ENCODE peak calls at places on chromosomes 16 and 17, in eight cellular contexts. One of them, this sample, is unnamed.

GRCh38 chr16:913817-914440 is 56.9 kb downstream of the LMF1 start:
- DNase-seq in body of pancreas: no peak
- DNase-seq in HFF-Myc: no peak
- DNase-seq in HCT116: no peak
- DNase-seq in fibroblast of mammary gland: no peak
- DNase-seq in astrocyte: no peak
- DNase-seq in kidney: no peak
- DNase-seq in upper lobe of right lung: no peak
- DNase-seq in this sample: no peak

GRCh38 chr17:42179911-42180410 is 981 bp downstream of the KCNH4 start:
- DNase-seq in HCT116: no peak
- DNase-seq in upper lobe of right lung: no peak
- DNase-seq in HFF-Myc: no peak
- DNase-seq in astrocyte: no peak
- DNase-seq in body of pancreas: peak
- DNase-seq in kidney: no peak
- DNase-seq in fibroblast of mammary gland: peak
- DNase-seq in this sample: no peak

GRCh38 chr17:47264171-47264570 is 10.5 kb downstream of the ITGB3 start:
- DNase-seq in kidney: no peak
- DNase-seq in astrocyte: no peak
- DNase-seq in body of pancreas: no peak
- DNase-seq in upper lobe of right lung: no peak
- DNase-seq in fibroblast of mammary gland: no peak
- DNase-seq in HFF-Myc: no peak
- DNase-seq in HCT116: no peak
- DNase-seq in this sample: no peak

GRCh38 chr16:28596840-28597691 is at the start of gene SULT1A2:
- DNase-seq in HFF-Myc: no peak
- DNase-seq in body of pancreas: peak
- DNase-seq in upper lobe of right lung: peak
- DNase-seq in astrocyte: peak
- DNase-seq in fibroblast of mammary gland: no peak
- DNase-seq in kidney: peak
- DNase-seq in HCT116: peak
- DNase-seq in this sample: no peak

GRCh38 chr16:56354746-56355145 is 70.6 kb downstream of the AMFR start:
- DNase-seq in HCT116: no peak
- DNase-seq in astrocyte: no peak
- DNase-seq in body of pancreas: no peak
- DNase-seq in upper lobe of right lung: no peak
- DNase-seq in HFF-Myc: no peak
- DNase-seq in kidney: peak
- DNase-seq in fibroblast of mammary gland: no peak
- DNase-seq in this sample: no peak

GRCh38 chr16:81445143-81445922 is 725 bp downstream of the CMIP start:
- DNase-seq in kidney: peak
- DNase-seq in body of pancreas: peak
- DNase-seq in HFF-Myc: no peak
- DNase-seq in astrocyte: peak
- DNase-seq in HCT116: no peak
- DNase-seq in upper lobe of right lung: peak
- DNase-seq in fibroblast of mammary gland: no peak
- DNase-seq in this sample: no peak

GRCh38 chr17:43702636-43703035 is 40.9 kb upstream of the MEOX1 start:
- DNase-seq in kidney: no peak
- DNase-seq in HCT116: no peak
- DNase-seq in upper lobe of right lung: no peak
- DNase-seq in fibroblast of mammary gland: peak
- DNase-seq in astrocyte: no peak
- DNase-seq in body of pancreas: no peak
- DNase-seq in HFF-Myc: no peak
- DNase-seq in this sample: no peak

GRCh38 chr17:36652716-36653115 is 51.3 kb downstream of the MRM1 start:
- DNase-seq in body of pancreas: no peak
- DNase-seq in HCT116: no peak
- DNase-seq in upper lobe of right lung: no peak
- DNase-seq in fibroblast of mammary gland: peak
- DNase-seq in astrocyte: no peak
- DNase-seq in kidney: no peak
- DNase-seq in HFF-Myc: no peak
- DNase-seq in this sample: no peak

GRCh38 chr17:52298881-52299280 is 140.4 kb upstream of the CA10 start:
- DNase-seq in HFF-Myc: no peak
- DNase-seq in upper lobe of right lung: no peak
- DNase-seq in HCT116: no peak
- DNase-seq in astrocyte: no peak
- DNase-seq in fibroblast of mammary gland: no peak
- DNase-seq in body of pancreas: no peak
- DNase-seq in kidney: no peak
- DNase-seq in this sample: no peak

DNA sequence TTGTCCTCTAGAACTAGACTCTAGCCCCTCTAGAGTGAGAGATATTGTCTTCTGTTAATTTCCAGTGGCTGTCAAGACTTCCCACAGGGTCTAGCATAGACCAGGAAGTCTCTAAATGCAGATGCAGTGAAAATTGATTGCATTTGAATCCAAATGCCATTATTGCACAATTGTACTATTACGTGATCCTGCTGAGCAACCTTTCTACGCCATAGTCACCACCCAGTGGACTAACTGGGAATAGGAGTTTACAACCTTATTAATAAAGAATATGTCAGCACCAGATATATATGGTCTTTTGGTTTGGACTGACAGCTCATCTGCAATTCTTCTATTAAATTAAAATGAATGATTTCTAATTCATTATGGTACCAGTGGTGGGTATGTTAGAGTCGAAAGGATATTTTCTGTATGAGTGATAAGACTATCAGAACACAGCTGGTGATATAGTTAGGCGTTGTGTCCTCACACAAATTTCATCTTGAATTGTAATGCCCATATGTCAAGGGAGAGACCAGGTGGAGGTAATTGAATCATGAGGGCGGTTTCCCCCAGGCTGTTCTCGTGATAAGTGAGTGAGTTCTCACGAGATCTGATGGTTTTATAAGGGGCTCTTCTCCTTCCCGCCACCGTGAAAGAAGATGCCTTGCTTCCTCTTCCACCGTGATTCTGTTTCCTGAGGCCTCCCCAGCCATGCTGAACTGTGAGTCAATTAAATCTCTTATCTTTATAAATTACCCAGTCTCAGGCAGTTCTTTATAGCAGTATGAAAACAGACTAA is 138.9 kb upstream of the CA10 start:
- DNase-seq in upper lobe of right lung: no peak
- DNase-seq in HCT116: no peak
- DNase-seq in astrocyte: no peak
- DNase-seq in kidney: no peak
- DNase-seq in body of pancreas: no peak
- DNase-seq in fibroblast of mammary gland: peak
- DNase-seq in HFF-Myc: no peak
- DNase-seq in this sample: no peak
- H3K4me3 ChIP-seq in upper lobe of right lung: no peak
- H3K4me3 ChIP-seq in HCT116: no peak
- H3K4me3 ChIP-seq in astrocyte: no peak
- H3K4me3 ChIP-seq in kidney: no peak
- H3K4me3 ChIP-seq in body of pancreas: no peak
- H3K4me3 ChIP-seq in fibroblast of mammary gland: no peak
- H3K4me3 ChIP-seq in HFF-Myc: no peak
- H3K4me3 ChIP-seq in this sample: no peak

GRCh38 chr17:76733618-76733957 is 3.5 kb downstream of the SRSF2 start:
- DNase-seq in kidney: no peak
- DNase-seq in upper lobe of right lung: no peak
- DNase-seq in fibroblast of mammary gland: no peak
- DNase-seq in HFF-Myc: no peak
- DNase-seq in body of pancreas: no peak
- DNase-seq in HCT116: no peak
- DNase-seq in astrocyte: no peak
- DNase-seq in this sample: no peak

GRCh38 chr17:76735586-76736348 is 1.4 kb downstream of the SRSF2 start:
- DNase-seq in fibroblast of mammary gland: no peak
- DNase-seq in HFF-Myc: no peak
- DNase-seq in astrocyte: no peak
- DNase-seq in upper lobe of right lung: no peak
- DNase-seq in body of pancreas: no peak
- DNase-seq in kidney: no peak
- DNase-seq in HCT116: no peak
- DNase-seq in this sample: no peak

GRCh38 chr17:76735006-76735405 is 2.1 kb downstream of the SRSF2 start:
- DNase-seq in upper lobe of right lung: no peak
- DNase-seq in HCT116: no peak
- DNase-seq in fibroblast of mammary gland: peak
- DNase-seq in HFF-Myc: no peak
- DNase-seq in astrocyte: no peak
- DNase-seq in body of pancreas: no peak
- DNase-seq in kidney: no peak
- DNase-seq in this sample: no peak

GRCh38 chr17:76732734-76733617 is 4.2 kb downstream of the SRSF2 start:
- DNase-seq in HFF-Myc: no peak
- DNase-seq in upper lobe of right lung: no peak
- DNase-seq in astrocyte: no peak
- DNase-seq in fibroblast of mammary gland: peak
- DNase-seq in body of pancreas: no peak
- DNase-seq in kidney: no peak
- DNase-seq in HCT116: no peak
- DNase-seq in this sample: no peak

DNA sequence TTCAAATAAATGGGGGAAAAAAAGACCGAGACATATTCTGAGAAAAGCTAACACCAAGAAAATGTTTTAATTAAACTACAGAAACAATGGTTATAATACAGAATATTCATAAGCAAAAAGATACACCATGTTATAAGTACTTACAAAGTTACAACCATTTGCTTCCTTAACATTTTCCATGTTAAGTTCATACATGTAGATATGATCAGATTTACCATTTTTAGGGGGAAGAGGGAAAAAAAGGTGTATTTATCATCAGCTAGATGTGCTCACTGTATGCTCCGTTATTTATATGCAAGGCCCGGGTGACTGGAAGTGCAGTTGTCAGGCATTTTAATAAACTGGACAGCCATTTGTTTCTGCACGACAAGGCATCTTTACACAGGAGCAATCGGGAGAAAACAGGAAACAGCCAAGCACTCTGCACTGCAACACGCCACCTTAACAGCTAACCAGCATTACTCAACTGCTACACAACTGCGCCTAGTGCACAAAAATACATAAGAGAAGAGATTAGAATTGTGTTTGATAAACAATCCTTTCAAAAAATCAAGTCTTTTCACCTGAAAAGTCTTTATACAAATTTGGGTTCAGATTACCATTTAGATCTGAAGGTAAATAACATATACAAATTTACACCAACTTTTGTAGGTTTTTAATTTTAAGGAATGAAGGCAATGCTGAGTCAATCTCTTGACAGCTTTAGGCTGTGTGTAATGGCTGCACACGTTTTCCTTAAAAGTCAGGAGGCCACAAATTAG is 2.9 kb downstream of the SRSF2 start:
- DNase-seq in body of pancreas: no peak
- DNase-seq in HCT116: no peak
- DNase-seq in astrocyte: no peak
- DNase-seq in fibroblast of mammary gland: peak
- DNase-seq in HFF-Myc: no peak
- DNase-seq in upper lobe of right lung: no peak
- DNase-seq in kidney: no peak
- DNase-seq in this sample: no peak
- H3K4me3 ChIP-seq in body of pancreas: no peak
- H3K4me3 ChIP-seq in HCT116: peak
- H3K4me3 ChIP-seq in astrocyte: peak
- H3K4me3 ChIP-seq in fibroblast of mammary gland: peak
- H3K4me3 ChIP-seq in HFF-Myc: peak
- H3K4me3 ChIP-seq in upper lobe of right lung: peak
- H3K4me3 ChIP-seq in kidney: peak
- H3K4me3 ChIP-seq in this sample: peak

GRCh38 chr17:79570653-79571052 is 40.2 kb downstream of the RBFOX3 start:
- DNase-seq in upper lobe of right lung: no peak
- DNase-seq in body of pancreas: no peak
- DNase-seq in fibroblast of mammary gland: no peak
- DNase-seq in HFF-Myc: no peak
- DNase-seq in kidney: peak
- DNase-seq in HCT116: no peak
- DNase-seq in astrocyte: no peak
- DNase-seq in this sample: no peak

GRCh38 chr17:79572136-79572915 is 38.5 kb downstream of the RBFOX3 start:
- DNase-seq in fibroblast of mammary gland: no peak
- DNase-seq in upper lobe of right lung: no peak
- DNase-seq in HFF-Myc: no peak
- DNase-seq in kidney: peak
- DNase-seq in HCT116: no peak
- DNase-seq in body of pancreas: no peak
- DNase-seq in astrocyte: no peak
- DNase-seq in this sample: no peak

GRCh38 chr17:79566251-79566955 is 44.4 kb downstream of the RBFOX3 start:
- DNase-seq in body of pancreas: no peak
- DNase-seq in HFF-Myc: no peak
- DNase-seq in upper lobe of right lung: no peak
- DNase-seq in kidney: peak
- DNase-seq in HCT116: no peak
- DNase-seq in fibroblast of mammary gland: no peak
- DNase-seq in astrocyte: no peak
- DNase-seq in this sample: no peak

GRCh38 chr17:79565606-79566250 is 45.1 kb downstream of the RBFOX3 start:
- DNase-seq in body of pancreas: no peak
- DNase-seq in astrocyte: no peak
- DNase-seq in HCT116: no peak
- DNase-seq in upper lobe of right lung: no peak
- DNase-seq in kidney: no peak
- DNase-seq in HFF-Myc: no peak
- DNase-seq in fibroblast of mammary gland: no peak
- DNase-seq in this sample: no peak

GRCh38 chr17:79568661-79569060 is 42.2 kb downstream of the RBFOX3 start:
- DNase-seq in upper lobe of right lung: no peak
- DNase-seq in astrocyte: no peak
- DNase-seq in fibroblast of mammary gland: no peak
- DNase-seq in HFF-Myc: no peak
- DNase-seq in kidney: peak
- DNase-seq in body of pancreas: no peak
- DNase-seq in HCT116: no peak
- DNase-seq in this sample: no peak
- H3K4me3 ChIP-seq in upper lobe of right lung: no peak
- H3K4me3 ChIP-seq in astrocyte: no peak
- H3K4me3 ChIP-seq in fibroblast of mammary gland: no peak
- H3K4me3 ChIP-seq in HFF-Myc: no peak
- H3K4me3 ChIP-seq in kidney: no peak
- H3K4me3 ChIP-seq in body of pancreas: no peak
- H3K4me3 ChIP-seq in HCT116: no peak
- H3K4me3 ChIP-seq in this sample: no peak

DNA sequence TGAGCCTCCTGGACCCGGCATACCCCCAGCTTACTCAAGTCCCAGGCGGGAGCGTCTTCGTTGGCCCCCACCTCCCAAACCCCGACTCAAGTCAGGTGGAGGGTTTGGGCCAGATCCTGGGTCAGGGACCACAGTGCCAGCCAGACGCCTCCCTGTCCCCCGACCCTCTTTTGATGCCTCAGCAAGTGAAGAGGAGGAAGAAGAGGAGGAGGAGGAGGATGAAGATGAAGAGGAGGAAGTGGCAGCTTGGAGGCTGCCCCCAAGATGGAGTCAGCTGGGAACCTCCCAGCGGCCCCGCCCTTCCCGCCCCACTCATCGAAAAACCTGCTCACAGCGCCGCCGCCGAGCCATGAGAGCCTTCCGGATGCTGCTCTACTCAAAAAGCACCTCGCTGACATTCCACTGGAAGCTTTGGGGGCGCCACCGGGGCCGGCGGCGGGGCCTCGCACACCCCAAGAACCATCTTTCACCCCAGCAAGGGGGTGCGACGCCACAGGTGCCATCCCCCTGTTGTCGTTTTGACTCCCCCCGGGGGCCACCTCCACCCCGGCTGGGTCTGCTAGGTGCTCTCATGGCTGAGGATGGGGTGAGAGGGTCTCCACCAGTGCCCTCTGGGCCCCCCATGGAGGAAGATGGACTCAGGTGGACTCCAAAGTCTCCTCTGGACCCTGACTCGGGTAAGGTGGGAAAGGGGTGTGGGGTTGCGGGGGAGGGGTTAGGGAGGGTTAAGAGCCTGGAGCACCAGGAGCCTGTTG is 1.6 kb downstream of the SENP3 start:
- DNase-seq in body of pancreas: no peak
- DNase-seq in upper lobe of right lung: no peak
- DNase-seq in kidney: no peak
- DNase-seq in HCT116: no peak
- DNase-seq in HFF-Myc: no peak
- DNase-seq in fibroblast of mammary gland: no peak
- DNase-seq in astrocyte: no peak
- DNase-seq in this sample: no peak
- H3K4me3 ChIP-seq in body of pancreas: no peak
- H3K4me3 ChIP-seq in upper lobe of right lung: peak
- H3K4me3 ChIP-seq in kidney: no peak
- H3K4me3 ChIP-seq in HCT116: peak
- H3K4me3 ChIP-seq in HFF-Myc: peak
- H3K4me3 ChIP-seq in fibroblast of mammary gland: no peak
- H3K4me3 ChIP-seq in astrocyte: peak
- H3K4me3 ChIP-seq in this sample: peak